ENCODE peak calls at places on chromosome 19, in six cellular contexts. N, Z, U, L, R and X are unnamed samples.

GRCh38 chr19:14772995-14773394 is 5.4 kb downstream of the ADGRE2 start:
- DNase-seq in N (no peak), Z (no peak), U (no peak), L (no peak), R (no peak), X (no peak)

GRCh38 chr19:720691-721160 is 12.0 kb downstream of the PALM start:
- DNase-seq in N (no peak), Z (peak), U (no peak), L (no peak), R (no peak), X (no peak)

GRCh38 chr19:18340237-18340989 is at the start of gene PGPEP1:
- DNase-seq in N (no peak), Z (peak), U (peak), L (peak), R (peak), X (peak)

GRCh38 chr19:7415857-7416371 is 67.2 kb downstream of the ARHGEF18 start:
- DNase-seq in N (no peak), Z (no peak), U (no peak), L (no peak), R (no peak), X (peak)

GRCh38 chr19:15108145-15108844 is 1.1 kb downstream of the SYDE1 start:
- DNase-seq in N (no peak), Z (no peak), U (no peak), L (no peak), R (no peak), X (no peak)

GRCh38 chr19:37905936-37906867 is at the start of gene WDR87:
- DNase-seq in N (no peak), Z (no peak), U (peak), L (peak), R (peak), X (peak)

GRCh38 chr19:35851213-35852028 is 883 bp downstream of the NPHS1 start:
- DNase-seq in N (no peak), Z (no peak), U (no peak), L (no peak), R (no peak), X (no peak)

GRCh38 chr19:51712461-51713081 is 11.2 kb downstream of the HAS1 start:
- DNase-seq in N (no peak), Z (no peak), U (no peak), L (no peak), R (no peak), X (peak)

GRCh38 chr19:12843328-12843727 is 5.0 kb downstream of the MAST1 start:
- DNase-seq in N (no peak), Z (no peak), U (no peak), L (no peak), R (no peak), X (no peak)

GRCh38 chr19:38089440-38089839 is 134.6 kb downstream of the DPF1 start:
- DNase-seq in N (no peak), Z (no peak), U (no peak), L (no peak), R (no peak), X (no peak)

GRCh38 chr19:40610396-40611064 is 9.4 kb downstream of the LTBP4 start:
- DNase-seq in N (peak), Z (peak), U (peak), L (no peak), R (peak), X (peak)

GRCh38 chr19:33814181-33815165 is 17.8 kb downstream of the KCTD15 start:
- DNase-seq in N (no peak), Z (peak), U (no peak), L (no peak), R (peak), X (no peak)

GRCh38 chr19:2132191-2132590 is 19.2 kb downstream of the AP3D1 start:
- DNase-seq in N (no peak), Z (no peak), U (no peak), L (no peak), R (no peak), X (no peak)

GRCh38 chr19:50050406-50051223 is 24.8 kb downstream of the ZNF473 start:
- DNase-seq in N (peak), Z (peak), U (peak), L (peak), R (peak), X (peak)

GRCh38 chr19:38988632-38989031 is 13.1 kb upstream of the FBXO17 start:
- DNase-seq in N (no peak), Z (no peak), U (no peak), L (no peak), R (no peak), X (no peak)

GRCh38 chr19:2097330-2098327 is 914 bp downstream of the IZUMO4 start:
- DNase-seq in N (no peak), Z (no peak), U (no peak), L (peak), R (no peak), X (no peak)

GRCh38 chr19:43464089-43464775 is 1.2 kb downstream of the LYPD3 start:
- DNase-seq in N (peak), Z (no peak), U (no peak), L (peak), R (peak), X (peak)

DNA sequence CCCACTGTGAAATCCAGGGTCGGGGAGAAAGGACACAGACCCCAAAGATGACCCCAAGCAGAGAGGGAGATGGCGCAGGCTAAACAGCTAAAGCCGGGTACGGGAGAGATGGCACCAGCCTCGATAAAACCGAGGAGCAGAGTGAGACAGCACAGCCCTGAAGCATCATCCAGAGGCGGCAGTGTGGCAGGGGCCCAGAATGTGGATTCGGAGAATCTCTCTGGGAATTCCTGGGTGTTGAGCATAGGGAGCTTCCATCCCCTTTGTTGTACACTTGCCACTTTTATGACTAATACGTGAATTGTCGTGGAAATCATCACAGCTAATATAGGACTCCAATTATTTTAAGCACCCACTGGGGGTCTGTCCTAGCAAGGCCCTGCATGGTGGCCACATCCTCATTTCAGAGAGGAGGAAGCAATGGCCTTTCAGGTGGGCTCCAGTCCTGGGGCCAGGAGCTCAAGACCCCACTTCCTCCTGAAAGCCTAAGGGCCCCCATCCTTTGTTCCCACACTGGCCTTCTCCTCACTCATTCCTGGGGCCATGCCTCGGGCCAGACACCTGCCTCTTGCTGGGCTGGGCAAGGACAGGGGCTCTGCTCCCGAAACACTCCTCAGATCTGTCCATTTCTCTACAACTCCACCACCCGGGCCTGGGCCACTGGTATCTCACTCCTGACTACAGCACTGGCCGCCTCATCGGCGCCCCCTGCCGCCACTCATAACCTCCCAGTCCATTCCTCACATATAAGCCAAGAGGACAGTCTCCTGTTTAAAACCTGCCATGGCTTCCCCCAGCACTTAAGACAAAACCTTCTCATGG is 29.3 kb upstream of the ATP1A3 start:
- DNase-seq in N (no peak), Z (no peak), U (no peak), L (no peak), R (no peak), X (no peak)
- TF ChIP-seq CTCF in N (no peak), Z (no peak), U (peak), L (no peak), R (no peak), X (no peak)

DNA sequence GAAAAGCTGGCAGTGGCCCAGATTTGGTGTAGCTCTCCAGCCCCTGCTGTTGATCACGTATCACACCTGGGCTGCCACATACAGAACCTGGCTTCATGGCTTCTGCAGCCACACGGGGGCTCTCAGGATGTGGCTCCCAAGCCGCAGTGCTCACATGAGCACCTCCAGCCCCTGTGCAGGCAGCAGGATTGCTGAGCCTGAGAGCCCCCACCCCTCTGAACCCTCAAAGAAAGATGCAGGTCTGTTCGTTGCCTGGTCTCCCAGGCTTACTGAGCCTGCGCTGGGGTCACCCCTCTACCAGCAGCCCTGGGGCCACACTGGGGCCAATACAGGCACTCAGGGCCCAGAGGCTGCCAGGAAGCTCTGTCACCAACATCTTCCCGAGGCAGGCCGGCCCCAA is 2.7 kb downstream of the PLEKHF1 start:
- DNase-seq in N (no peak), Z (no peak), U (peak), L (no peak), R (peak), X (no peak)
- H3K27ac ChIP-seq in N (peak), Z (no peak), U (peak), L (peak), R (peak), X (no peak)

DNA sequence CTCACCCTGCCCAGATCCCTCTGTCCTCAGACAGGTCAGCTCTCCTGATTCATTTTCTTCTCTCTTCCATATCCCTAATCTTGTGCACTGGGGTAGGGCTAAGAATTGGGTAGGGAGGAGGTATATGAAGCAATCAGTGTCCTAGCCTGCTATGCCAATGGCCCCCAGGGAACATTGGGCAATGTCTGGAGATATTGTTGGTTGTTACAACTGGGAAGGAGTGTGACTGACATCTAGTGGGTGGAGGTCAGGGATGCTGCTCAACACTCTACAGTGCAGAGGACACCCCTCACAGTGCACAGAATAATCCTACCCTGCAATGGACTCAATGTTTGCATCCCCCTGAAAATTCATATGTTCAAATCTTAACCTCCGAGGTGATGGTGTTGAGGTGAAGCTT is 57.5 kb downstream of the CPAMD8 start:
- DNase-seq in N (peak), Z (no peak), U (no peak), L (no peak), R (peak), X (no peak)
- TF ChIP-seq CTCF in N (no peak), Z (no peak), U (no peak), L (peak), R (peak), X (no peak)

GRCh38 chr19:48487544-48487943 is 18.4 kb downstream of the CYTH2 start:
- DNase-seq in N (no peak), Z (no peak), U (no peak), L (no peak), R (no peak), X (no peak)
- H3K27ac ChIP-seq in N (peak), Z (no peak), U (no peak), L (peak), R (no peak), X (peak)

GRCh38 chr19:45677351-45678230 is 9.6 kb downstream of the GIPR start:
- DNase-seq in N (peak), Z (peak), U (peak), L (peak), R (peak), X (peak)
- TF ChIP-seq CTCF in N (no peak), Z (no peak), U (no peak), L (no peak), R (no peak), X (no peak)